ENCODE peak calls at places on chromosome 18, in four cellular contexts. One of them, this sample, is unnamed.
A peak's percentile ranks its signal among the peaks of the same experiment; 100 is the strongest.

GRCh38 chr18:9366126-9366714 is 31.6 kb downstream of the TWSG1 start:
- DNase-seq in ovary: no peak
- DNase-seq in stomach: peak; percentile 55
- DNase-seq in transverse colon: peak; percentile 18
- DNase-seq in this sample: peak; percentile 59

GRCh38 chr18:2207294-2207693 is 364.0 kb downstream of the METTL4 start:
- DNase-seq in ovary: no peak
- DNase-seq in stomach: no peak
- DNase-seq in transverse colon: no peak
- DNase-seq in this sample: no peak

GRCh38 chr18:77062518-77063003 is 70.0 kb downstream of the MBP start:
- DNase-seq in ovary: no peak
- DNase-seq in stomach: peak; percentile 55
- DNase-seq in transverse colon: no peak
- DNase-seq in this sample: no peak

GRCh38 chr18:13612111-13612997 is 114.0 kb downstream of the FAM210A start:
- DNase-seq in ovary: no peak
- DNase-seq in stomach: peak; percentile 44
- DNase-seq in transverse colon: peak; percentile 69
- DNase-seq in this sample: no peak

GRCh38 chr18:60090170-60090569 is 190.4 kb downstream of the PMAIP1 start:
- DNase-seq in ovary: no peak
- DNase-seq in stomach: no peak
- DNase-seq in transverse colon: no peak
- DNase-seq in this sample: no peak

GRCh38 chr18:28167835-28168349 is 9.0 kb downstream of the CDH2 start:
- DNase-seq in ovary: no peak
- DNase-seq in stomach: no peak
- DNase-seq in transverse colon: no peak
- DNase-seq in this sample: no peak

GRCh38 chr18:35371412-35372195 is 5.5 kb downstream of the ZNF396 start:
- DNase-seq in ovary: no peak
- DNase-seq in stomach: no peak
- DNase-seq in transverse colon: no peak
- DNase-seq in this sample: no peak

GRCh38 chr18:57060814-57061213 is 86.1 kb upstream of the BOD1L2 start:
- DNase-seq in ovary: no peak
- DNase-seq in stomach: no peak
- DNase-seq in transverse colon: no peak
- DNase-seq in this sample: no peak

GRCh38 chr18:39190508-39190907 is 1624.9 kb upstream of the CELF4 start:
- DNase-seq in ovary: no peak
- DNase-seq in stomach: no peak
- DNase-seq in transverse colon: no peak
- DNase-seq in this sample: no peak

GRCh38 chr18:71442830-71443229 is 1101.3 kb downstream of the CBLN2 start:
- DNase-seq in ovary: no peak
- DNase-seq in stomach: no peak
- DNase-seq in transverse colon: no peak
- DNase-seq in this sample: no peak

GRCh38 chr18:54849683-54850082 is 21.4 kb downstream of the RAB27B start:
- DNase-seq in ovary: no peak
- DNase-seq in stomach: no peak
- DNase-seq in transverse colon: no peak
- DNase-seq in this sample: no peak
- TF ChIP-seq EP300 in ovary: no peak
- TF ChIP-seq EP300 in stomach: no peak
- TF ChIP-seq EP300 in transverse colon: no peak
- TF ChIP-seq EP300 in this sample: no peak

GRCh38 chr18:44133483-44133882 is 547.2 kb upstream of the SETBP1 start:
- DNase-seq in ovary: no peak
- DNase-seq in stomach: no peak
- DNase-seq in transverse colon: no peak
- DNase-seq in this sample: no peak

GRCh38 chr18:44130365-44130942 is 550.2 kb upstream of the SETBP1 start:
- DNase-seq in ovary: no peak
- DNase-seq in stomach: no peak
- DNase-seq in transverse colon: peak; percentile 10
- DNase-seq in this sample: no peak

GRCh38 chr18:44136326-44136725 is 544.4 kb upstream of the SETBP1 start:
- DNase-seq in ovary: no peak
- DNase-seq in stomach: no peak
- DNase-seq in transverse colon: no peak
- DNase-seq in this sample: no peak

GRCh38 chr18:44135791-44136190 is 544.9 kb upstream of the SETBP1 start:
- DNase-seq in ovary: no peak
- DNase-seq in stomach: no peak
- DNase-seq in transverse colon: no peak
- DNase-seq in this sample: no peak

GRCh38 chr18:44134447-44134846 is 546.2 kb upstream of the SETBP1 start:
- DNase-seq in ovary: no peak
- DNase-seq in stomach: no peak
- DNase-seq in transverse colon: no peak
- DNase-seq in this sample: no peak
- TF ChIP-seq EP300 in ovary: no peak
- TF ChIP-seq EP300 in stomach: no peak
- TF ChIP-seq EP300 in transverse colon: no peak
- TF ChIP-seq EP300 in this sample: no peak

DNA sequence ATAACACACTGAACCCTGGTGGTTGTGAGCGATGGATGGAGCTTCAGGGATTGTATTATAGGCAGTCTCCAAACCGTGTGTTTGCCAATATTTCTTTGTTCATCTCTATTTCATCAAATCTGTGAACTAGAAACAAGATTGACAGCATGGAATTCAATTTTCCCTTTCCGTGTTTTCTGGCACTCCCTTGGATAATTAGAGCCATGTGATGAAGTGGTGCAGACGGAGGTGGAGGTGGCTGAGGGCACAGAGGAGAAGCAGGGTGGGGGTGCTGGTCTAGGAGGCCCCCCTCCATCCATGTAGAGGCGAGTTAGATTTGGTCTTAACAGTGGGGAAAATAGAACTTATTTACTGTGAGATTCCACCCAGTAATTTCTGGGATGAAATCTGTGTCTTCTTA is 240.9 kb downstream of the PTPRM start:
- DNase-seq in ovary: no peak
- DNase-seq in stomach: no peak
- DNase-seq in transverse colon: no peak
- DNase-seq in this sample: no peak
- TF ChIP-seq EP300 in ovary: no peak
- TF ChIP-seq EP300 in stomach: no peak
- TF ChIP-seq EP300 in transverse colon: no peak
- TF ChIP-seq EP300 in this sample: no peak

GRCh38 chr18:49464718-49465598 is 4.5 kb upstream of the DYM start:
- DNase-seq in ovary: no peak
- DNase-seq in stomach: no peak
- DNase-seq in transverse colon: no peak
- DNase-seq in this sample: peak; percentile 59
- TF ChIP-seq EP300 in ovary: no peak
- TF ChIP-seq EP300 in stomach: no peak
- TF ChIP-seq EP300 in transverse colon: no peak
- TF ChIP-seq EP300 in this sample: no peak